ENCODE peak calls at places on chromosome 6, in seven cellular contexts. M is spleen, I is endodermal cell, T is epithelial cell of esophagus, S is PC-9, F is Calu3, V is progenitor cell of endocrine pancreas. Y is an unnamed sample.

GRCh38 chr6:101776919-101777350 is 383.4 kb downstream of the GRIK2 start:
- DNase-seq in I (no peak), T (no peak), M (no peak), V (no peak), S (no peak), F (no peak), Y (no peak)

GRCh38 chr6:43782764-43783513 is 12.9 kb downstream of the VEGFA start:
- DNase-seq in I (no peak), T (no peak), F (no peak), V (no peak), S (no peak), M (no peak), Y (no peak)

GRCh38 chr6:110606151-110606550 is 129.7 kb upstream of the SLC22A16 start:
- DNase-seq in V (no peak), M (no peak), S (no peak), I (no peak), F (no peak), T (no peak), Y (no peak)

GRCh38 chr6:112773217-112773616 is 426.1 kb downstream of the RFPL4B start:
- DNase-seq in T (no peak), V (no peak), M (no peak), S (no peak), I (no peak), F (no peak), Y (no peak)

GRCh38 chr6:77040566-77041195 is 422.6 kb downstream of the HTR1B start:
- DNase-seq in V (no peak), M (no peak), I (no peak), T (peak), S (no peak), F (no peak), Y (no peak)

GRCh38 chr6:35024601-35025054 is 116.5 kb downstream of the TCP11 start:
- DNase-seq in M (no peak), S (peak), T (peak), F (peak), V (no peak), I (peak), Y (no peak)

GRCh38 chr6:143449731-143450452 is 603 bp downstream of the ADAT2 start:
- DNase-seq in T (peak), S (peak), V (peak), F (peak), M (no peak), I (peak), Y (no peak)

GRCh38 chr6:3592371-3592941 is 135.6 kb upstream of the SLC22A23 start:
- DNase-seq in V (no peak), M (no peak), I (no peak), F (peak), T (peak), S (peak), Y (no peak)

GRCh38 chr6:101083533-101084172 is 202.5 kb upstream of the ASCC3 start:
- DNase-seq in I (no peak), S (peak), T (peak), F (no peak), V (no peak), M (no peak), Y (no peak)

GRCh38 chr6:66662196-66662595 is 955.2 kb upstream of the EYS start:
- DNase-seq in M (no peak), I (no peak), V (no peak), T (peak), S (no peak), F (no peak), Y (no peak)

GRCh38 chr6:158417760-158418098 is 105.5 kb downstream of the TULP4 start:
- DNase-seq in V (no peak), I (no peak), M (no peak), T (peak), F (peak), S (no peak), Y (no peak)

GRCh38 chr6:16432075-16433032 is 194.0 kb downstream of the GMPR start:
- DNase-seq in S (no peak), T (no peak), V (no peak), M (no peak), F (no peak), I (no peak), Y (no peak)

GRCh38 chr6:156686429-156686939 is 90.7 kb upstream of the ARID1B start:
- DNase-seq in M (no peak), I (peak), S (peak), V (no peak), F (peak), T (peak), Y (peak)

GRCh38 chr6:128071212-128071611 is 170.4 kb upstream of the THEMIS start:
- DNase-seq in V (no peak), T (no peak), F (no peak), M (no peak), I (no peak), S (no peak), Y (no peak)

GRCh38 chr6:72446427-72446826 is 175.4 kb upstream of the KCNQ5 start:
- DNase-seq in T (peak), M (no peak), S (no peak), V (no peak), F (no peak), I (no peak), Y (no peak)

GRCh38 chr6:144695858-144696533 is 410.9 kb downstream of the UTRN start:
- DNase-seq in F (no peak), T (no peak), I (no peak), V (no peak), M (no peak), S (no peak), Y (no peak)

GRCh38 chr6:37806213-37806612 is 13.3 kb upstream of the ZFAND3 start:
- DNase-seq in I (no peak), F (no peak), T (no peak), S (no peak), M (no peak), V (no peak), Y (no peak)
- TF ChIP-seq CTCF in I (no peak), F (no peak), T (no peak), S (no peak), M (no peak), V (no peak), Y (no peak)

GRCh38 chr6:131787955-131788712 is 19.7 kb upstream of the ENPP1 start:
- DNase-seq in I (peak), F (no peak), S (no peak), T (no peak), V (no peak), M (no peak), Y (no peak)
- TF ChIP-seq CTCF in I (peak), F (no peak), S (no peak), T (no peak), V (no peak), M (no peak), Y (no peak)

GRCh38 chr6:88492824-88493223 is 326.7 kb upstream of the CNR1 start:
- DNase-seq in V (no peak), T (peak), S (no peak), F (peak), I (no peak), M (no peak), Y (no peak)
- TF ChIP-seq CTCF in V (peak), T (peak), S (peak), F (peak), I (peak), M (no peak), Y (peak)

GRCh38 chr6:97459535-97459934 is 176.5 kb upstream of the MMS22L start:
- DNase-seq in F (no peak), T (no peak), M (no peak), S (no peak), V (no peak), I (no peak), Y (no peak)

GRCh38 chr6:97459986-97460385 is 177.0 kb upstream of the MMS22L start:
- DNase-seq in M (no peak), V (no peak), F (no peak), S (no peak), T (no peak), I (no peak), Y (no peak)

GRCh38 chr6:97462944-97463343 is 179.9 kb upstream of the MMS22L start:
- DNase-seq in M (no peak), F (no peak), V (no peak), I (no peak), S (no peak), T (no peak), Y (no peak)

GRCh38 chr6:97462031-97462430 is 179.0 kb upstream of the MMS22L start:
- DNase-seq in T (no peak), F (no peak), I (no peak), S (no peak), M (no peak), V (no peak), Y (no peak)

DNA sequence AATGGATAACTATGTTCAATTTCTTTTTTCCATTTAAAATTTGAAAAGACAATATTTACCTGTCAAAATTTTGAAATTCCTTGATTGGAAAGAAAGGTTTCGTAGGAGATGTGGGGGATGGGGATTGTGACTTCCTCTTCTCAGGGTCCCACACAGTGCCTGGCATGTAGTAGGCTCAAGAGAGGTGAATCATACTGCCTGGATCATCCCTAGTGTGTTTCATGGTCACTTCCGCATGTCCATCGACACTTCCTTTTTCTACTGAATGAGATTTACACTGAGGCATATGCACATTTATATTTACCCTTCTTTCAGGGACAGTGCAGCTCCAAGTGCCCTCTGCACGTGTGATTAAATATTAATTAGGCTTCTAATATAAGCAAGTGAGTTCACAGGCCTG is 177.4 kb upstream of the MMS22L start:
- DNase-seq in I (no peak), S (no peak), T (no peak), V (no peak), F (no peak), M (no peak), Y (no peak)
- TF ChIP-seq CTCF in I (no peak), S (no peak), T (no peak), V (no peak), F (no peak), M (no peak), Y (no peak)

GRCh38 chr6:36197739-36198221 is 1.2 kb downstream of the BRPF3 start:
- DNase-seq in F (no peak), V (no peak), I (no peak), S (no peak), M (peak), T (no peak), Y (no peak)

GRCh38 chr6:36198986-36199385 is 2.4 kb downstream of the BRPF3 start:
- DNase-seq in S (no peak), I (no peak), M (no peak), T (no peak), V (no peak), F (no peak), Y (no peak)

GRCh38 chr6:36196880-36197548 is 470 bp downstream of the BRPF3 start:
- DNase-seq in M (peak), V (peak), S (peak), I (peak), F (peak), T (peak), Y (peak)

GRCh38 chr6:36195471-36196048 is 984 bp upstream of the BRPF3 start:
- DNase-seq in T (peak), I (no peak), M (no peak), F (no peak), V (no peak), S (no peak), Y (no peak)

GRCh38 chr6:36196049-36196879 is at the start of gene BRPF3:
- DNase-seq in F (peak), T (peak), V (peak), I (peak), S (peak), M (peak), Y (peak)
- TF ChIP-seq CTCF in F (peak), T (no peak), V (peak), I (peak), S (peak), M (peak), Y (peak)

GRCh38 chr6:11309947-11310665 is 77.6 kb upstream of the NEDD9 start:
- DNase-seq in S (no peak), F (no peak), M (no peak), T (no peak), I (peak), V (no peak), Y (no peak)
- TF ChIP-seq CTCF in S (no peak), F (no peak), M (no peak), T (no peak), I (peak), V (peak), Y (no peak)

GRCh38 chr6:130760006-130760405 is 67.2 kb upstream of the SMLR1 start:
- DNase-seq in I (peak), M (no peak), T (peak), V (no peak), F (peak), S (no peak), Y (no peak)
- TF ChIP-seq CTCF in I (peak), M (no peak), T (peak), V (peak), F (peak), S (peak), Y (peak)